ENCODE peak calls at places on chromosomes 12 and 14, in four cellular contexts. One of them, this sample, is unnamed.

GRCh38 chr12:82867782-82868505 is 181.2 kb downstream of the TMTC2 start:
- DNase-seq in adipocyte: no peak
- DNase-seq in head of caudate nucleus: no peak
- DNase-seq in activated T-cell treated with anti-CD3 and anti-CD28 coated beads, Interleukin-2, amount 50 U/mL, for 1 hour: no peak
- DNase-seq in this sample: no peak

GRCh38 chr12:122159879-122160278 is 14.1 kb downstream of the IL31 start:
- DNase-seq in head of caudate nucleus: no peak
- DNase-seq in adipocyte: no peak
- DNase-seq in activated T-cell treated with anti-CD3 and anti-CD28 coated beads, Interleukin-2, amount 50 U/mL, for 1 hour: no peak
- DNase-seq in this sample: no peak

GRCh38 chr14:44505588-44505987 is 1.5 kb downstream of the FSCB start:
- DNase-seq in head of caudate nucleus: no peak
- DNase-seq in activated T-cell treated with anti-CD3 and anti-CD28 coated beads, Interleukin-2, amount 50 U/mL, for 1 hour: no peak
- DNase-seq in adipocyte: no peak
- DNase-seq in this sample: no peak

GRCh38 chr14:98444077-98444476 is 827.9 kb downstream of the BCL11B start:
- DNase-seq in adipocyte: no peak
- DNase-seq in activated T-cell treated with anti-CD3 and anti-CD28 coated beads, Interleukin-2, amount 50 U/mL, for 1 hour: peak
- DNase-seq in head of caudate nucleus: no peak
- DNase-seq in this sample: no peak

GRCh38 chr14:36215217-36215598 is 38.7 kb upstream of the PTCSC3 start:
- DNase-seq in head of caudate nucleus: no peak
- DNase-seq in adipocyte: no peak
- DNase-seq in activated T-cell treated with anti-CD3 and anti-CD28 coated beads, Interleukin-2, amount 50 U/mL, for 1 hour: no peak
- DNase-seq in this sample: no peak

GRCh38 chr12:96141216-96141944 is 52.8 kb upstream of the ELK3 start:
- DNase-seq in activated T-cell treated with anti-CD3 and anti-CD28 coated beads, Interleukin-2, amount 50 U/mL, for 1 hour: no peak
- DNase-seq in head of caudate nucleus: no peak
- DNase-seq in adipocyte: peak
- DNase-seq in this sample: no peak

GRCh38 chr12:23217158-23217557 is 592.2 kb downstream of the ETNK1 start:
- DNase-seq in head of caudate nucleus: no peak
- DNase-seq in adipocyte: no peak
- DNase-seq in activated T-cell treated with anti-CD3 and anti-CD28 coated beads, Interleukin-2, amount 50 U/mL, for 1 hour: no peak
- DNase-seq in this sample: no peak

GRCh38 chr14:70885343-70886014 is 21.8 kb upstream of the PCNX1 start:
- DNase-seq in head of caudate nucleus: no peak
- DNase-seq in activated T-cell treated with anti-CD3 and anti-CD28 coated beads, Interleukin-2, amount 50 U/mL, for 1 hour: no peak
- DNase-seq in adipocyte: no peak
- DNase-seq in this sample: no peak

GRCh38 chr12:132014915-132015280 is 65.2 kb downstream of the EP400 start:
- DNase-seq in head of caudate nucleus: no peak
- DNase-seq in activated T-cell treated with anti-CD3 and anti-CD28 coated beads, Interleukin-2, amount 50 U/mL, for 1 hour: no peak
- DNase-seq in adipocyte: no peak
- DNase-seq in this sample: no peak

GRCh38 chr14:64758711-64759554 is 54.7 kb downstream of the PLEKHG3 start:
- DNase-seq in activated T-cell treated with anti-CD3 and anti-CD28 coated beads, Interleukin-2, amount 50 U/mL, for 1 hour: no peak
- DNase-seq in adipocyte: peak
- DNase-seq in head of caudate nucleus: no peak
- DNase-seq in this sample: peak

GRCh38 chr12:51922762-51923505 is 15.6 kb downstream of the ACVRL1 start:
- DNase-seq in head of caudate nucleus: peak
- DNase-seq in activated T-cell treated with anti-CD3 and anti-CD28 coated beads, Interleukin-2, amount 50 U/mL, for 1 hour: no peak
- DNase-seq in adipocyte: peak
- DNase-seq in this sample: peak

GRCh38 chr14:104744484-104744883 is 8.5 kb upstream of the SIVA1 start:
- DNase-seq in head of caudate nucleus: no peak
- DNase-seq in adipocyte: no peak
- DNase-seq in activated T-cell treated with anti-CD3 and anti-CD28 coated beads, Interleukin-2, amount 50 U/mL, for 1 hour: no peak
- DNase-seq in this sample: no peak

GRCh38 chr12:2076196-2076570 is 23.4 kb downstream of the CACNA1C start:
- DNase-seq in adipocyte: peak
- DNase-seq in activated T-cell treated with anti-CD3 and anti-CD28 coated beads, Interleukin-2, amount 50 U/mL, for 1 hour: no peak
- DNase-seq in head of caudate nucleus: no peak
- DNase-seq in this sample: no peak

GRCh38 chr12:78562358-78563205 is 302.0 kb upstream of the SYT1 start:
- DNase-seq in head of caudate nucleus: no peak
- DNase-seq in adipocyte: peak
- DNase-seq in activated T-cell treated with anti-CD3 and anti-CD28 coated beads, Interleukin-2, amount 50 U/mL, for 1 hour: no peak
- DNase-seq in this sample: no peak

GRCh38 chr14:103284574-103285467 is 49.2 kb upstream of the EIF5 start:
- DNase-seq in adipocyte: no peak
- DNase-seq in activated T-cell treated with anti-CD3 and anti-CD28 coated beads, Interleukin-2, amount 50 U/mL, for 1 hour: no peak
- DNase-seq in head of caudate nucleus: no peak
- DNase-seq in this sample: no peak

GRCh38 chr12:123223241-123223668 is 9.7 kb downstream of the MPHOSPH9 start:
- DNase-seq in adipocyte: no peak
- DNase-seq in activated T-cell treated with anti-CD3 and anti-CD28 coated beads, Interleukin-2, amount 50 U/mL, for 1 hour: peak
- DNase-seq in head of caudate nucleus: peak
- DNase-seq in this sample: peak

GRCh38 chr12:47988073-47989022 is 15.9 kb downstream of the COL2A1 start:
- DNase-seq in activated T-cell treated with anti-CD3 and anti-CD28 coated beads, Interleukin-2, amount 50 U/mL, for 1 hour: no peak
- DNase-seq in adipocyte: peak
- DNase-seq in head of caudate nucleus: no peak
- DNase-seq in this sample: no peak

GRCh38 chr12:47397664-47398281 is 308.1 kb downstream of the RPAP3 start:
- DNase-seq in adipocyte: peak
- DNase-seq in head of caudate nucleus: no peak
- DNase-seq in activated T-cell treated with anti-CD3 and anti-CD28 coated beads, Interleukin-2, amount 50 U/mL, for 1 hour: peak
- DNase-seq in this sample: peak

GRCh38 chr14:93785423-93785822 is 2.9 kb downstream of the PRIMA1 start:
- DNase-seq in head of caudate nucleus: no peak
- DNase-seq in activated T-cell treated with anti-CD3 and anti-CD28 coated beads, Interleukin-2, amount 50 U/mL, for 1 hour: no peak
- DNase-seq in adipocyte: no peak
- DNase-seq in this sample: no peak

GRCh38 chr14:89607453-89607852 is 190.4 kb upstream of the FOXN3 start:
- DNase-seq in adipocyte: no peak
- DNase-seq in activated T-cell treated with anti-CD3 and anti-CD28 coated beads, Interleukin-2, amount 50 U/mL, for 1 hour: no peak
- DNase-seq in head of caudate nucleus: no peak
- DNase-seq in this sample: no peak

GRCh38 chr14:92867246-92867925 is 55.6 kb upstream of the CHGA start:
- DNase-seq in adipocyte: no peak
- DNase-seq in head of caudate nucleus: no peak
- DNase-seq in activated T-cell treated with anti-CD3 and anti-CD28 coated beads, Interleukin-2, amount 50 U/mL, for 1 hour: no peak
- DNase-seq in this sample: no peak

GRCh38 chr14:42185718-42186117 is 579.0 kb downstream of the LRFN5 start:
- DNase-seq in adipocyte: no peak
- DNase-seq in head of caudate nucleus: no peak
- DNase-seq in activated T-cell treated with anti-CD3 and anti-CD28 coated beads, Interleukin-2, amount 50 U/mL, for 1 hour: no peak
- DNase-seq in this sample: no peak

GRCh38 chr14:23327947-23328744 is 6.9 kb downstream of the PABPN1 start:
- DNase-seq in head of caudate nucleus: peak
- DNase-seq in activated T-cell treated with anti-CD3 and anti-CD28 coated beads, Interleukin-2, amount 50 U/mL, for 1 hour: peak
- DNase-seq in adipocyte: peak
- DNase-seq in this sample: no peak

GRCh38 chr12:2211119-2211518 is 158.3 kb downstream of the CACNA1C start:
- DNase-seq in adipocyte: no peak
- DNase-seq in activated T-cell treated with anti-CD3 and anti-CD28 coated beads, Interleukin-2, amount 50 U/mL, for 1 hour: no peak
- DNase-seq in head of caudate nucleus: no peak
- DNase-seq in this sample: no peak

GRCh38 chr14:99930420-99931274 is 134.6 kb upstream of the EVL start:
- DNase-seq in head of caudate nucleus: no peak
- DNase-seq in activated T-cell treated with anti-CD3 and anti-CD28 coated beads, Interleukin-2, amount 50 U/mL, for 1 hour: no peak
- DNase-seq in adipocyte: peak
- DNase-seq in this sample: no peak

This sample was measured in Peyer's patch.